ENCODE peak calls at places on chromosomes 12 and 14, in five cellular contexts. I is gastrocnemius medialis, X is tibial artery, Z is cardiac muscle cell, O is H9. V is an unnamed sample. For H3K27me3, the result is how much of the 10 kb centered on the place peaks cover.

GRCh38 chr14:101022916-101023435 is 119.5 kb upstream of the RTL1 start:
- DNase-seq in I (no peak), X (no peak), Z (no peak), O (no peak), V (peak)

GRCh38 chr12:124006582-124007170 is 33.7 kb downstream of the ZNF664 start:
- DNase-seq in I (no peak), X (no peak), Z (no peak), O (no peak), V (no peak)

GRCh38 chr14:75427482-75428229 is at the start of gene JDP2:
- DNase-seq in I (peak), X (peak), Z (peak), O (peak), V (peak)

GRCh38 chr12:106108187-106108816 is 30.5 kb downstream of the NUAK1 start:
- DNase-seq in I (no peak), X (no peak), Z (no peak), O (peak), V (no peak)

GRCh38 chr14:29927596-29928341 is at the start of gene PRKD1:
- DNase-seq in I (no peak), X (peak), Z (peak), O (peak), V (peak)

GRCh38 chr14:87999282-87999681 is 5.7 kb upstream of the GPR65 start:
- DNase-seq in I (no peak), X (no peak), Z (no peak), O (no peak), V (no peak)

GRCh38 chr12:46617167-46617566 is 208.6 kb downstream of the SLC38A4 start:
- DNase-seq in I (peak), X (peak), Z (no peak), O (no peak), V (peak)

GRCh38 chr14:71995741-71996140 is 63.5 kb downstream of the RGS6 start:
- DNase-seq in I (no peak), X (no peak), Z (no peak), O (no peak), V (no peak)

GRCh38 chr14:90114554-90114953 is 52.8 kb downstream of the KCNK13 start:
- DNase-seq in I (no peak), X (no peak), Z (peak), O (no peak), V (no peak)

GRCh38 chr12:108568653-108569154 is 6.3 kb downstream of the ISCU start:
- DNase-seq in I (no peak), X (no peak), Z (no peak), O (no peak), V (no peak)

GRCh38 chr14:56491299-56492285 is 88.0 kb upstream of the TMEM260 start:
- DNase-seq in I (no peak), X (peak), Z (peak), O (peak), V (peak)

GRCh38 chr12:100225491-100225890 is 24.9 kb downstream of the ACTR6 start:
- DNase-seq in I (no peak), X (no peak), Z (no peak), O (no peak), V (no peak)

GRCh38 chr12:53820907-53821306 is 69.1 kb upstream of the CISTR start:
- DNase-seq in I (no peak), X (no peak), Z (no peak), O (no peak), V (no peak)

GRCh38 chr14:56579345-56580316 is at the start of gene TMEM260:
- DNase-seq in I (peak), X (peak), Z (peak), O (peak), V (peak)

GRCh38 chr12:17203497-17203896 is 597.5 kb upstream of the LMO3 start:
- DNase-seq in I (no peak), X (no peak), Z (no peak), O (no peak), V (no peak)

GRCh38 chr12:115660211-115660805 is 617.2 kb downstream of the MED13L start:
- DNase-seq in I (peak), X (no peak), Z (no peak), O (no peak), V (peak)

GRCh38 chr12:87150969-87151662 is 878.1 kb downstream of the C12orf50 start:
- DNase-seq in I (no peak), X (no peak), Z (no peak), O (peak), V (no peak)

GRCh38 chr14:75298187-75298985 is 19.8 kb downstream of the FOS start:
- DNase-seq in I (peak), X (peak), Z (no peak), O (no peak), V (peak)

GRCh38 chr12:28799337-28799736 is 349.7 kb upstream of the FAR2 start:
- DNase-seq in I (no peak), X (no peak), Z (no peak), O (no peak), V (no peak)

GRCh38 chr14:104935026-104935650 is 10.5 kb downstream of the PLD4 start:
- DNase-seq in I (no peak), X (peak), Z (no peak), O (no peak), V (no peak)

GRCh38 chr14:104932676-104933631 is 8.3 kb downstream of the PLD4 start:
- DNase-seq in I (peak), X (peak), Z (peak), O (peak), V (peak)

GRCh38 chr14:104934380-104934733 is 9.7 kb downstream of the PLD4 start:
- DNase-seq in I (no peak), X (no peak), Z (no peak), O (no peak), V (no peak)

GRCh38 chr14:104931771-104932675 is 7.3 kb downstream of the PLD4 start:
- DNase-seq in I (no peak), X (peak), Z (peak), O (peak), V (no peak)

GRCh38 chr14:104933721-104934379 is 9.2 kb downstream of the PLD4 start:
- DNase-seq in I (no peak), X (no peak), Z (no peak), O (peak), V (no peak)
- H3K27ac ChIP-seq in I (no peak), X (peak), Z (no peak), O (no peak), V (no peak)

GRCh38 chr12:26629864-26630263 is 203.1 kb downstream of the ITPR2 start:
- DNase-seq in I (no peak), X (no peak), Z (no peak), O (no peak), V (no peak)
- TF ChIP-seq CTCF in I (no peak), X (peak), Z (peak), O (peak), V (no peak)

GRCh38 chr14:104633276-104633861 is 28.8 kb upstream of the TMEM179 start:
- DNase-seq in I (no peak), X (no peak), Z (no peak), O (no peak), V (no peak)

GRCh38 chr14:104634031-104634760 is 29.6 kb upstream of the TMEM179 start:
- DNase-seq in I (no peak), X (peak), Z (no peak), O (no peak), V (no peak)

GRCh38 chr14:104636131-104636530 is 31.6 kb upstream of the TMEM179 start:
- DNase-seq in I (no peak), X (no peak), Z (no peak), O (no peak), V (no peak)

GRCh38 chr14:104635717-104636116 is 31.1 kb upstream of the TMEM179 start:
- DNase-seq in I (no peak), X (no peak), Z (no peak), O (no peak), V (no peak)

GRCh38 chr14:104634886-104635570 is 30.5 kb upstream of the TMEM179 start:
- DNase-seq in I (no peak), X (no peak), Z (no peak), O (no peak), V (no peak)
- H3K27me3 ChIP-seq in I (under half), X (half or more), Z (under half), O (under half), V (under half)

GRCh38 chr12:49293056-49293956 is 1.6 kb upstream of the PRPH start:
- DNase-seq in I (no peak), X (peak), Z (no peak), O (peak), V (peak)
- H3K27ac ChIP-seq in I (no peak), X (peak), Z (no peak), O (no peak), V (no peak)